ENCODE peak calls at places on chromosome 9, in seven cellular contexts. One of them, this sample, is unnamed.

GRCh38 chr9:137480686-137481683 is 21.9 kb upstream of the NSMF start:
- DNase-seq in amygdala: no peak
- DNase-seq in NCI-H69: no peak
- DNase-seq in activated CD8-positive, alpha-beta memory T cell treated with anti-CD3 and anti-CD28 coated beads, Interleukin-2, amount 50 U/mL, for 48 hours: no peak
- DNase-seq in NCI-H524: no peak
- DNase-seq in effector memory CD4-positive, alpha-beta T cell: no peak
- DNase-seq in activated naive CD4-positive, alpha-beta T cell treated with anti-CD3 and anti-CD28 coated beads, Interleukin-2, amount 10 ng/mL, durations not matched to agents 7 days and 5 days: no peak
- DNase-seq in this sample: no peak

GRCh38 chr9:2157277-2158105 is 142.3 kb downstream of the SMARCA2 start:
- DNase-seq in amygdala: peak
- DNase-seq in NCI-H69: peak
- DNase-seq in activated CD8-positive, alpha-beta memory T cell treated with anti-CD3 and anti-CD28 coated beads, Interleukin-2, amount 50 U/mL, for 48 hours: peak
- DNase-seq in NCI-H524: peak
- DNase-seq in effector memory CD4-positive, alpha-beta T cell: peak
- DNase-seq in activated naive CD4-positive, alpha-beta T cell treated with anti-CD3 and anti-CD28 coated beads, Interleukin-2, amount 10 ng/mL, durations not matched to agents 7 days and 5 days: peak
- DNase-seq in this sample: peak

GRCh38 chr9:15697459-15697858 is 144.6 kb downstream of the CCDC171 start:
- DNase-seq in amygdala: no peak
- DNase-seq in NCI-H69: peak
- DNase-seq in activated CD8-positive, alpha-beta memory T cell treated with anti-CD3 and anti-CD28 coated beads, Interleukin-2, amount 50 U/mL, for 48 hours: no peak
- DNase-seq in NCI-H524: no peak
- DNase-seq in effector memory CD4-positive, alpha-beta T cell: no peak
- DNase-seq in activated naive CD4-positive, alpha-beta T cell treated with anti-CD3 and anti-CD28 coated beads, Interleukin-2, amount 10 ng/mL, durations not matched to agents 7 days and 5 days: no peak
- DNase-seq in this sample: no peak

GRCh38 chr9:5441043-5441442 is 3.3 kb upstream of the PLGRKT start:
- DNase-seq in amygdala: no peak
- DNase-seq in NCI-H69: no peak
- DNase-seq in activated CD8-positive, alpha-beta memory T cell treated with anti-CD3 and anti-CD28 coated beads, Interleukin-2, amount 50 U/mL, for 48 hours: no peak
- DNase-seq in NCI-H524: no peak
- DNase-seq in effector memory CD4-positive, alpha-beta T cell: no peak
- DNase-seq in activated naive CD4-positive, alpha-beta T cell treated with anti-CD3 and anti-CD28 coated beads, Interleukin-2, amount 10 ng/mL, durations not matched to agents 7 days and 5 days: no peak
- DNase-seq in this sample: no peak

GRCh38 chr9:111661150-111661801 is at the start of gene GNG10:
- DNase-seq in amygdala: peak
- DNase-seq in NCI-H69: peak
- DNase-seq in activated CD8-positive, alpha-beta memory T cell treated with anti-CD3 and anti-CD28 coated beads, Interleukin-2, amount 50 U/mL, for 48 hours: peak
- DNase-seq in NCI-H524: no peak
- DNase-seq in effector memory CD4-positive, alpha-beta T cell: peak
- DNase-seq in activated naive CD4-positive, alpha-beta T cell treated with anti-CD3 and anti-CD28 coated beads, Interleukin-2, amount 10 ng/mL, durations not matched to agents 7 days and 5 days: peak
- DNase-seq in this sample: peak

GRCh38 chr9:105993051-105993854 is 298.9 kb downstream of the TMEM38B start:
- DNase-seq in amygdala: peak
- DNase-seq in NCI-H69: no peak
- DNase-seq in activated CD8-positive, alpha-beta memory T cell treated with anti-CD3 and anti-CD28 coated beads, Interleukin-2, amount 50 U/mL, for 48 hours: no peak
- DNase-seq in NCI-H524: peak
- DNase-seq in effector memory CD4-positive, alpha-beta T cell: no peak
- DNase-seq in activated naive CD4-positive, alpha-beta T cell treated with anti-CD3 and anti-CD28 coated beads, Interleukin-2, amount 10 ng/mL, durations not matched to agents 7 days and 5 days: no peak
- DNase-seq in this sample: peak

GRCh38 chr9:136225366-136225747 is 20.3 kb downstream of the QSOX2 start:
- DNase-seq in amygdala: no peak
- DNase-seq in NCI-H69: no peak
- DNase-seq in activated CD8-positive, alpha-beta memory T cell treated with anti-CD3 and anti-CD28 coated beads, Interleukin-2, amount 50 U/mL, for 48 hours: no peak
- DNase-seq in NCI-H524: no peak
- DNase-seq in effector memory CD4-positive, alpha-beta T cell: peak
- DNase-seq in activated naive CD4-positive, alpha-beta T cell treated with anti-CD3 and anti-CD28 coated beads, Interleukin-2, amount 10 ng/mL, durations not matched to agents 7 days and 5 days: no peak
- DNase-seq in this sample: no peak

GRCh38 chr9:136807281-136808074 is at the start of gene RABL6:
- DNase-seq in amygdala: peak
- DNase-seq in NCI-H69: peak
- DNase-seq in activated CD8-positive, alpha-beta memory T cell treated with anti-CD3 and anti-CD28 coated beads, Interleukin-2, amount 50 U/mL, for 48 hours: peak
- DNase-seq in NCI-H524: peak
- DNase-seq in effector memory CD4-positive, alpha-beta T cell: peak
- DNase-seq in activated naive CD4-positive, alpha-beta T cell treated with anti-CD3 and anti-CD28 coated beads, Interleukin-2, amount 10 ng/mL, durations not matched to agents 7 days and 5 days: peak
- DNase-seq in this sample: peak

GRCh38 chr9:68625559-68625958 is 79.5 kb upstream of the PIP5K1B start:
- DNase-seq in amygdala: no peak
- DNase-seq in NCI-H69: peak
- DNase-seq in activated CD8-positive, alpha-beta memory T cell treated with anti-CD3 and anti-CD28 coated beads, Interleukin-2, amount 50 U/mL, for 48 hours: no peak
- DNase-seq in NCI-H524: no peak
- DNase-seq in effector memory CD4-positive, alpha-beta T cell: no peak
- DNase-seq in activated naive CD4-positive, alpha-beta T cell treated with anti-CD3 and anti-CD28 coated beads, Interleukin-2, amount 10 ng/mL, durations not matched to agents 7 days and 5 days: no peak
- DNase-seq in this sample: no peak

GRCh38 chr9:135343733-135344522 is 135.7 kb upstream of the PPP1R26 start:
- DNase-seq in amygdala: peak
- DNase-seq in NCI-H69: peak
- DNase-seq in activated CD8-positive, alpha-beta memory T cell treated with anti-CD3 and anti-CD28 coated beads, Interleukin-2, amount 50 U/mL, for 48 hours: peak
- DNase-seq in NCI-H524: peak
- DNase-seq in effector memory CD4-positive, alpha-beta T cell: no peak
- DNase-seq in activated naive CD4-positive, alpha-beta T cell treated with anti-CD3 and anti-CD28 coated beads, Interleukin-2, amount 10 ng/mL, durations not matched to agents 7 days and 5 days: peak
- DNase-seq in this sample: peak

GRCh38 chr9:127977877-127978647 is 2.7 kb downstream of the EEIG1 start:
- DNase-seq in amygdala: no peak
- DNase-seq in NCI-H69: no peak
- DNase-seq in activated CD8-positive, alpha-beta memory T cell treated with anti-CD3 and anti-CD28 coated beads, Interleukin-2, amount 50 U/mL, for 48 hours: peak
- DNase-seq in NCI-H524: no peak
- DNase-seq in effector memory CD4-positive, alpha-beta T cell: no peak
- DNase-seq in activated naive CD4-positive, alpha-beta T cell treated with anti-CD3 and anti-CD28 coated beads, Interleukin-2, amount 10 ng/mL, durations not matched to agents 7 days and 5 days: no peak
- DNase-seq in this sample: peak

GRCh38 chr9:129604056-129604765 is 16.7 kb downstream of the C9orf50 start:
- DNase-seq in amygdala: no peak
- DNase-seq in NCI-H69: no peak
- DNase-seq in activated CD8-positive, alpha-beta memory T cell treated with anti-CD3 and anti-CD28 coated beads, Interleukin-2, amount 50 U/mL, for 48 hours: no peak
- DNase-seq in NCI-H524: no peak
- DNase-seq in effector memory CD4-positive, alpha-beta T cell: no peak
- DNase-seq in activated naive CD4-positive, alpha-beta T cell treated with anti-CD3 and anti-CD28 coated beads, Interleukin-2, amount 10 ng/mL, durations not matched to agents 7 days and 5 days: no peak
- DNase-seq in this sample: no peak

GRCh38 chr9:128324401-128324800 is 1.8 kb downstream of the COQ4 start:
- DNase-seq in amygdala: no peak
- DNase-seq in NCI-H69: no peak
- DNase-seq in activated CD8-positive, alpha-beta memory T cell treated with anti-CD3 and anti-CD28 coated beads, Interleukin-2, amount 50 U/mL, for 48 hours: no peak
- DNase-seq in NCI-H524: no peak
- DNase-seq in effector memory CD4-positive, alpha-beta T cell: no peak
- DNase-seq in activated naive CD4-positive, alpha-beta T cell treated with anti-CD3 and anti-CD28 coated beads, Interleukin-2, amount 10 ng/mL, durations not matched to agents 7 days and 5 days: no peak
- DNase-seq in this sample: no peak

GRCh38 chr9:93231121-93231694 is 47.3 kb downstream of the WNK2 start:
- DNase-seq in amygdala: no peak
- DNase-seq in NCI-H69: peak
- DNase-seq in activated CD8-positive, alpha-beta memory T cell treated with anti-CD3 and anti-CD28 coated beads, Interleukin-2, amount 50 U/mL, for 48 hours: no peak
- DNase-seq in NCI-H524: no peak
- DNase-seq in effector memory CD4-positive, alpha-beta T cell: no peak
- DNase-seq in activated naive CD4-positive, alpha-beta T cell treated with anti-CD3 and anti-CD28 coated beads, Interleukin-2, amount 10 ng/mL, durations not matched to agents 7 days and 5 days: no peak
- DNase-seq in this sample: peak

GRCh38 chr9:134913713-134914500 is 3.8 kb downstream of the FCN1 start:
- DNase-seq in amygdala: no peak
- DNase-seq in NCI-H69: no peak
- DNase-seq in activated CD8-positive, alpha-beta memory T cell treated with anti-CD3 and anti-CD28 coated beads, Interleukin-2, amount 50 U/mL, for 48 hours: no peak
- DNase-seq in NCI-H524: no peak
- DNase-seq in effector memory CD4-positive, alpha-beta T cell: no peak
- DNase-seq in activated naive CD4-positive, alpha-beta T cell treated with anti-CD3 and anti-CD28 coated beads, Interleukin-2, amount 10 ng/mL, durations not matched to agents 7 days and 5 days: no peak
- DNase-seq in this sample: no peak

GRCh38 chr9:95092321-95093072 is 225.0 kb downstream of the FANCC start:
- DNase-seq in amygdala: no peak
- DNase-seq in NCI-H69: peak
- DNase-seq in activated CD8-positive, alpha-beta memory T cell treated with anti-CD3 and anti-CD28 coated beads, Interleukin-2, amount 50 U/mL, for 48 hours: no peak
- DNase-seq in NCI-H524: no peak
- DNase-seq in effector memory CD4-positive, alpha-beta T cell: no peak
- DNase-seq in activated naive CD4-positive, alpha-beta T cell treated with anti-CD3 and anti-CD28 coated beads, Interleukin-2, amount 10 ng/mL, durations not matched to agents 7 days and 5 days: peak
- DNase-seq in this sample: peak

GRCh38 chr9:134211811-134212460 is 47.6 kb upstream of the RNU6ATAC start:
- DNase-seq in amygdala: no peak
- DNase-seq in NCI-H69: no peak
- DNase-seq in activated CD8-positive, alpha-beta memory T cell treated with anti-CD3 and anti-CD28 coated beads, Interleukin-2, amount 50 U/mL, for 48 hours: no peak
- DNase-seq in NCI-H524: no peak
- DNase-seq in effector memory CD4-positive, alpha-beta T cell: no peak
- DNase-seq in activated naive CD4-positive, alpha-beta T cell treated with anti-CD3 and anti-CD28 coated beads, Interleukin-2, amount 10 ng/mL, durations not matched to agents 7 days and 5 days: no peak
- DNase-seq in this sample: no peak

GRCh38 chr9:15824310-15824709 is 271.5 kb downstream of the CCDC171 start:
- DNase-seq in amygdala: no peak
- DNase-seq in NCI-H69: peak
- DNase-seq in activated CD8-positive, alpha-beta memory T cell treated with anti-CD3 and anti-CD28 coated beads, Interleukin-2, amount 50 U/mL, for 48 hours: no peak
- DNase-seq in NCI-H524: peak
- DNase-seq in effector memory CD4-positive, alpha-beta T cell: no peak
- DNase-seq in activated naive CD4-positive, alpha-beta T cell treated with anti-CD3 and anti-CD28 coated beads, Interleukin-2, amount 10 ng/mL, durations not matched to agents 7 days and 5 days: no peak
- DNase-seq in this sample: no peak

GRCh38 chr9:122387526-122387925 is 16.7 kb downstream of the PTGS1 start:
- DNase-seq in amygdala: no peak
- DNase-seq in NCI-H69: no peak
- DNase-seq in activated CD8-positive, alpha-beta memory T cell treated with anti-CD3 and anti-CD28 coated beads, Interleukin-2, amount 50 U/mL, for 48 hours: no peak
- DNase-seq in NCI-H524: no peak
- DNase-seq in effector memory CD4-positive, alpha-beta T cell: no peak
- DNase-seq in activated naive CD4-positive, alpha-beta T cell treated with anti-CD3 and anti-CD28 coated beads, Interleukin-2, amount 10 ng/mL, durations not matched to agents 7 days and 5 days: no peak
- DNase-seq in this sample: no peak